ENCODE peak calls at places on chromosomes 16 and 17, in seven cellular contexts. K is uterus, E is adrenal gland, B is Peyer's patch, T is lower leg skin, C is A549, Z is gastrocnemius medialis. Q is an unnamed sample.

GRCh38 chr16:69253796-69254426 is 57.2 kb upstream of the VPS4A start:
- DNase-seq in Z (no peak), B (no peak), T (peak; percentile 24), E (no peak), K (peak; percentile 54), C (no peak), Q (no peak)

GRCh38 chr16:64696872-64697271 is 425.0 kb downstream of the CDH11 start:
- DNase-seq in C (no peak), T (no peak), B (no peak), Z (no peak), K (no peak), E (no peak), Q (no peak)

GRCh38 chr16:19344224-19344801 is 58.8 kb downstream of the CLEC19A start:
- DNase-seq in C (no peak), T (no peak), B (no peak), K (no peak), E (no peak), Z (no peak), Q (no peak)

GRCh38 chr17:65438708-65439294 is 122.6 kb downstream of the AXIN2 start:
- DNase-seq in B (no peak), T (no peak), Z (no peak), K (no peak), C (peak; percentile 21), E (no peak), Q (no peak)

GRCh38 chr16:70437582-70438324 is 1.1 kb downstream of the ST3GAL2 start:
- DNase-seq in C (no peak), E (peak; percentile 66), B (no peak), T (no peak), K (no peak), Z (no peak), Q (no peak)

GRCh38 chr17:73343168-73343634 is 31.4 kb upstream of the CDC42EP4 start:
- DNase-seq in C (no peak), Z (peak; percentile 41), E (no peak), B (peak; percentile 18), K (peak; percentile 86), T (no peak), Q (no peak)

GRCh38 chr17:27384261-27384701 is 72.0 kb upstream of the KSR1 start:
- DNase-seq in K (peak; percentile 62), C (peak; percentile 44), Z (peak; percentile 76), E (peak; percentile 96), T (no peak), B (no peak), Q (peak; percentile 63)

GRCh38 chr16:12971216-12971615 is 69.8 kb downstream of the SHISA9 start:
- DNase-seq in Z (no peak), C (peak; percentile 15), B (no peak), K (no peak), E (no peak), T (no peak), Q (peak; percentile 26)

GRCh38 chr16:85337910-85338637 is 225.8 kb upstream of the CIBAR2 start:
- DNase-seq in T (no peak), C (no peak), Z (no peak), E (no peak), B (no peak), K (no peak), Q (no peak)

GRCh38 chr17:67605259-67605912 is 112.3 kb upstream of the NOL11 start:
- DNase-seq in E (peak; percentile 83), Z (peak; percentile 22), C (no peak), K (peak; percentile 64), T (no peak), B (no peak), Q (peak; percentile 75)

GRCh38 chr17:18261146-18261515 is 669 bp downstream of the MIEF2 start:
- DNase-seq in C (peak; percentile 85), T (peak; percentile 53), Z (peak; percentile 99), E (peak; percentile 93), B (peak; percentile 29), K (peak; percentile 63), Q (peak; percentile 77)

GRCh38 chr17:38403491-38403890 is 24.8 kb upstream of the ARHGAP23 start:
- DNase-seq in C (no peak), E (no peak), T (no peak), Z (no peak), B (no peak), K (no peak), Q (no peak)

GRCh38 chr17:76166906-76167305 is 25.9 kb upstream of the FOXJ1 start:
- DNase-seq in Z (no peak), E (no peak), T (no peak), C (no peak), K (no peak), B (no peak), Q (no peak)

GRCh38 chr16:17270111-17270510 is 200.6 kb downstream of the XYLT1 start:
- DNase-seq in K (no peak), E (peak; percentile 56), T (no peak), C (no peak), Z (no peak), B (no peak), Q (no peak)

GRCh38 chr16:86010680-86011141 is 111.7 kb downstream of the IRF8 start:
- DNase-seq in E (peak; percentile 3), C (no peak), Z (no peak), B (peak; percentile 56), T (no peak), K (no peak), Q (no peak)

GRCh38 chr17:2647961-2648360 is 54.5 kb downstream of the PAFAH1B1 start:
- DNase-seq in C (no peak), B (no peak), Z (no peak), T (no peak), E (no peak), K (no peak), Q (no peak)

GRCh38 chr16:14205666-14206065 is 134.5 kb downstream of the MRTFB start:
- DNase-seq in K (no peak), C (no peak), E (no peak), T (no peak), Z (no peak), B (no peak), Q (no peak)

GRCh38 chr17:918102-918740 is 61.4 kb downstream of the NXN start:
- DNase-seq in Z (no peak), E (no peak), K (no peak), B (no peak), T (no peak), C (no peak), Q (no peak)

GRCh38 chr17:76032073-76032779 is 5.1 kb upstream of the EVPL start:
- DNase-seq in E (no peak), B (no peak), T (no peak), C (no peak), Z (no peak), K (no peak), Q (no peak)

DNA sequence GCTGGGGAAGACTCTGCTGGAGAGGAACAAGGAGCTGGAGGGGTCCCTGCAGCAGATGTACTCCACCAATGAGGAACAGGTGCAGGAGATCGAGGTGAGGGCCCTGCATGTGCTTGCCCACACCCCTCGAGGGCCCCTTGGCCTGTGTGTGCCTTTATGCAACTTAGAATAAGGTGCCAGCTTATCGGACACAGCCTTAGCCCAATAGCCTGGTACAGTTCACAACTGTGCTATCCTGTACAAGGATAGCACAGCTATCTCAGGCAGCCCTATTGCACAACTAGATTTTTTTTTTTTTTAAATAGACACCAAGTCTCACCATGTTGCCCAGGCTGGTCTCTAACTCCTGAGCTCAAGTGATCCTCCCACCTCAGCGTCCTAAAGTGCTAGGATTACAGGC is 12.1 kb downstream of the CDR2L start:
- DNase-seq in T (no peak), E (no peak), K (no peak), Z (no peak), C (no peak), B (no peak), Q (no peak)
- TF ChIP-seq POLR2A in T (no peak), E (no peak), K (no peak), Z (no peak), C (no peak), B (no peak), Q (no peak)

DNA sequence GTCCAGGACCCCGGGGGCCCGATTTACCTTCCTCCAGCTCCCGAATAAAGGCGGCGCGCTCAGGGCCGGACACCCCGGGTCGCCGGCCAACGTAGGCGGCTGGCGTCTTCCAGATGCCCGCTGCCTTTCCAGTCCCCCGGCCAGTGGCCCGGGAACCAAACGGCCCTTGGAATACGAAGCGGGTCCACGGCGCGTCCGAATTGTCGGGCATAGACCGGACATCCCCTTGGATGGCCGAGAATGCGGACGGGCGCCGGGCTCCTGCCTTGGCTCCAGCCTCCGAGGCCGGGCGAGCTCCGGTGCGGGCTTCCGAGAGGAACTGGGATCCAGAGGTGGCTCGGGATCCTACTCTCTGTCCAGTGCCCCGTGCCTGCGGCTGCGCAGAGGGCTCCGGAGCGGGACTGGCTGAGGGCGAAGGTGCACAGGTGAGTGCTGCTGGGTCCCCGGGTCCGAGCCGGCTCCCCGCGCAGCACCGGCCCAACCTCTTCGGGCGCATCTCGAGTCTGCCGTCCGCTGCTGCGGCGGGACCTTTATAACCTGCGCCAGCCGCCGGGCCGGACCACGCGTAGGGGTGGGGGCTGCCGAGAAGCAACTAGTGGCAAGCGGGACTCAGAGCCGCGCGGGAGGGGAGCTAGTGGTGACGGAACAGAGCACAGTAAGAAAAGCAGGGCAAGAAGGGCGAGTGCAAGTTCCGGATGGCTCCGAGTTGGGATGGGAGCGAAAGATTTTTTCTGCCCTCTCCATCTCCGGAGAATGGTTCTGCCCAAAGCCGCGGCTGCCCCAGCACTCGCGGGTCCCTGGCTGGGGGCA is at the start of gene HAP1:
- DNase-seq in E (no peak), Z (no peak), C (peak; percentile 84), T (no peak), B (no peak), K (peak; percentile 37), Q (peak; percentile 27)
- TF ChIP-seq POLR2A in E (peak; percentile 49), Z (peak; percentile 25), C (peak; percentile 100), T (no peak), B (peak; percentile 16), K (peak; percentile 63), Q (no peak)

GRCh38 chr16:533391-534088 is 6.0 kb downstream of the CAPN15 start:
- DNase-seq in K (no peak), E (peak; percentile 57), B (no peak), T (no peak), Z (peak; percentile 74), C (no peak), Q (peak; percentile 77)
- TF ChIP-seq POLR2A in K (no peak), E (no peak), B (peak; percentile 86), T (no peak), Z (no peak), C (no peak), Q (no peak)

DNA sequence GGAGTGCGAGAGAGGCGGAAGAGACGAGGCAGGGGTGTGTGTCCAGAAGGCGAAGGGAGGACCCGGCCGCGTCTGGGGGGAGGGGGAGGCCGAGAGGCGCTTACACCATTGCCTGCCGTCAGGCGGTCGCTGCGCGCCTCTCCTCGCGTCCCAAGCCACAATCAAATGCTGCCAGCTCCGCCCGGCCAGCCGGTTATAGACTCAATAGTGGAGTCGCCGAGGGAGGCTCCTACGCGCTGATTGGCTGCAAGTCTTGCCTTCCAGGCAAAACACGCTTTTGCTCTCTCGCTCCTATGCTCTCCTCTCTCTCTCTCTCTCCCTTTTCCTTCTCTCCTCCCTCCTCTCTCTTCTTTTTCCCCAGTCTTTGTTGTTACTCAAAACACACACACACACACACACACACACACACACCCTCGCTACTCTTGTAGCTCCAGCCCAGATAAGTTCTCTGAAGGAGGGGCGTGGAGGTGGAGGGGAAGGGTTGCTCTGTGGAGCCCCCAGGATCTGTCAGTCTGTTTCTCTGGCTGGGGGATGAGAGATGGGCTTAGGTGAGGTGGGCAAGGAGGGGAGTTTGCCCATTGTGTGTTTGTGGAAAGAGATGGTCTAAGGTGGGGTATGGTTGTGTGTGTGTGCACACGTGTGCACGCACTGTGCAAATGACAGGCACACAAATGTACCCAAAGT is at the start of gene DLX3:
- DNase-seq in K (peak; percentile 50), C (peak; percentile 68), Z (no peak), T (peak; percentile 76), E (peak; percentile 82), B (peak; percentile 30), Q (peak; percentile 81)
- TF ChIP-seq POLR2A in K (peak; percentile 24), C (no peak), Z (no peak), T (no peak), E (peak; percentile 19), B (no peak), Q (no peak)

Q was measured in stomach.